ENCODE peak calls at places on chromosomes 2 and 18, in eight cellular contexts. Y, I, R, C, B, S, W and J are unnamed samples.

GRCh38 chr2:26302846-26303245 is 43.1 kb upstream of the SELENOI start:
- DNase-seq in C (no peak), Y (no peak), B (no peak), W (peak), R (no peak), I (no peak), S (no peak), J (no peak)

GRCh38 chr18:3758531-3758930 is 308.6 kb downstream of the TGIF1 start:
- DNase-seq in Y (peak), W (peak), B (no peak), I (no peak), C (no peak), R (no peak), S (no peak), J (peak)

GRCh38 chr18:9619990-9620389 is 5.6 kb upstream of the PPP4R1 start:
- DNase-seq in S (no peak), R (no peak), W (no peak), I (no peak), C (no peak), B (no peak), Y (peak), J (no peak)

GRCh38 chr2:228700638-228701037 is 519.2 kb upstream of the SPHKAP start:
- DNase-seq in R (no peak), I (no peak), S (no peak), B (no peak), Y (peak), C (no peak), W (no peak), J (no peak)

GRCh38 chr2:54438271-54438670 is 17.9 kb upstream of the SPTBN1 start:
- DNase-seq in W (no peak), I (no peak), S (no peak), R (no peak), B (no peak), Y (no peak), C (no peak), J (no peak)

GRCh38 chr2:174606336-174606735 is 8.7 kb upstream of the WIPF1 start:
- DNase-seq in Y (peak), C (no peak), I (no peak), B (no peak), S (no peak), R (no peak), W (no peak), J (no peak)

GRCh38 chr18:46917108-46917807 is at the start of the genes KATNAL2 and PIAS2:
- DNase-seq in C (peak), S (peak), R (peak), Y (peak), B (peak), W (peak), I (peak), J (peak)

GRCh38 chr18:37588289-37588688 is 22.7 kb upstream of the CELF4 start:
- DNase-seq in B (peak), W (no peak), I (no peak), Y (no peak), R (no peak), S (no peak), C (no peak), J (no peak)

GRCh38 chr2:8669157-8669852 is 12.6 kb upstream of the ID2 start:
- DNase-seq in B (peak), R (peak), W (no peak), C (no peak), S (no peak), Y (no peak), I (no peak), J (no peak)

GRCh38 chr2:190649035-190649797 is at the start of gene NAB1:
- DNase-seq in B (peak), S (peak), Y (peak), R (peak), W (no peak), I (peak), C (peak), J (peak)

GRCh38 chr2:36486546-36487044 is 111.4 kb downstream of the FEZ2 start:
- DNase-seq in B (peak), R (no peak), C (no peak), W (peak), S (no peak), Y (peak), I (no peak), J (peak)

GRCh38 chr2:128715360-128715759 is 396.7 kb upstream of the HS6ST1 start:
- DNase-seq in I (no peak), R (no peak), C (no peak), B (no peak), Y (no peak), W (no peak), S (no peak), J (no peak)

GRCh38 chr2:216436369-216436768 is 24.1 kb downstream of the SMARCAL1 start:
- DNase-seq in C (no peak), B (no peak), S (no peak), W (no peak), R (no peak), I (no peak), Y (no peak), J (no peak)